ENCODE peak calls at places on chromosomes 12 and 14, in eight cellular contexts. P, F, R, O, U, H, J and G are unnamed samples.
A peak's percentile ranks its signal among the peaks of the same experiment; 100 is the strongest.

GRCh38 chr14:32724864-32725550 is 213.7 kb upstream of the NPAS3 start:
- DNase-seq in R (no peak), F (no peak), J (no peak), P (no peak), H (no peak), U (no peak), O (no peak), G (no peak)

GRCh38 chr12:87085286-87085685 is 829.1 kb upstream of the MGAT4C start:
- DNase-seq in R (no peak), F (no peak), O (no peak), U (no peak), J (no peak), P (no peak), H (no peak), G (no peak)

GRCh38 chr12:90816353-90817089 is 138.5 kb downstream of the CCER1 start:
- DNase-seq in P (no peak), O (no peak), F (no peak), H (no peak), J (no peak), R (no peak), U (no peak), G (no peak)

GRCh38 chr14:104321151-104322130 is 183.1 kb downstream of the KIF26A start:
- DNase-seq in J (no peak), P (no peak), O (peak; percentile 63), H (no peak), F (peak; percentile 7), U (no peak), R (peak; percentile 3), G (no peak)

GRCh38 chr12:82996168-82996812 is 309.6 kb downstream of the TMTC2 start:
- DNase-seq in R (peak; percentile 54), P (no peak), O (no peak), U (no peak), H (no peak), F (no peak), J (no peak), G (no peak)

GRCh38 chr14:30906752-30907658 is 32.6 kb downstream of the COCH start:
- DNase-seq in U (no peak), O (no peak), P (no peak), R (no peak), J (no peak), F (no peak), H (no peak), G (no peak)

GRCh38 chr12:72273499-72273837 is 1.3 kb downstream of the TRHDE start:
- DNase-seq in F (no peak), R (peak; percentile 47), H (no peak), U (no peak), O (peak; percentile 54), P (no peak), J (no peak), G (no peak)

GRCh38 chr14:93269341-93270068 is 62.4 kb downstream of the UBR7 start:
- DNase-seq in H (no peak), F (no peak), J (no peak), R (no peak), O (no peak), P (no peak), U (peak; percentile 55), G (no peak)

GRCh38 chr12:118984206-118984943 is 3.0 kb downstream of the SRRM4 start:
- DNase-seq in O (no peak), R (no peak), F (no peak), U (no peak), H (no peak), J (no peak), P (no peak), G (no peak)

GRCh38 chr14:87170179-87170578 is 822.8 kb downstream of the GALC start:
- DNase-seq in P (no peak), R (no peak), H (no peak), J (no peak), F (no peak), U (no peak), O (no peak), G (no peak)

GRCh38 chr12:21416611-21417121 is 20.8 kb upstream of the PYROXD1 start:
- DNase-seq in H (no peak), P (no peak), F (no peak), O (no peak), J (no peak), U (no peak), R (no peak), G (no peak)

GRCh38 chr14:68247867-68248266 is 428.3 kb downstream of the RAD51B start:
- DNase-seq in O (no peak), H (no peak), P (peak; percentile 37), R (peak; percentile 29), U (no peak), J (no peak), F (peak; percentile 70), G (no peak)
- H3K27ac ChIP-seq in O (peak overlapping the region; percentile 86), H (peak overlapping the region; percentile 81), P (peak overlapping the region; percentile 88), R (peak overlapping the region; percentile 83), U (peak overlapping the region; percentile 97), J (peak overlapping the region; percentile 86), F (peak overlapping the region; percentile 94), G (peak overlapping the region; percentile 84)

GRCh38 chr12:15688838-15689237 is 100.3 kb downstream of the EPS8 start:
- DNase-seq in F (no peak), H (no peak), O (no peak), J (no peak), R (no peak), U (no peak), P (no peak), G (no peak)
- H3K4me3 ChIP-seq in F (peak overlapping the region; percentile 0), H (peak overlapping the region; percentile 27), O (peak overlapping the region; percentile 2), J (no peak overlapping the region), R (no peak overlapping the region), U (no peak overlapping the region), P (no peak overlapping the region), G (no peak overlapping the region)

GRCh38 chr14:49870908-49871307 is 18.3 kb upstream of the NEMF start:
- DNase-seq in U (no peak), J (no peak), R (no peak), F (no peak), H (no peak), P (no peak), O (no peak), G (no peak)

GRCh38 chr14:49868720-49869114 is 16.1 kb upstream of the NEMF start:
- DNase-seq in R (no peak), O (no peak), U (no peak), F (no peak), P (no peak), H (no peak), J (no peak), G (no peak)

GRCh38 chr14:49865431-49865859 is 12.9 kb upstream of the NEMF start:
- DNase-seq in J (peak; percentile 89), U (peak; percentile 28), P (peak; percentile 68), O (peak; percentile 86), R (peak; percentile 85), H (peak; percentile 78), F (peak; percentile 71), G (no peak)

GRCh38 chr14:49863483-49864262 is 11.1 kb upstream of the NEMF start:
- DNase-seq in P (no peak), J (no peak), R (peak; percentile 27), F (peak; percentile 41), U (no peak), H (no peak), O (no peak), G (no peak)

DNA sequence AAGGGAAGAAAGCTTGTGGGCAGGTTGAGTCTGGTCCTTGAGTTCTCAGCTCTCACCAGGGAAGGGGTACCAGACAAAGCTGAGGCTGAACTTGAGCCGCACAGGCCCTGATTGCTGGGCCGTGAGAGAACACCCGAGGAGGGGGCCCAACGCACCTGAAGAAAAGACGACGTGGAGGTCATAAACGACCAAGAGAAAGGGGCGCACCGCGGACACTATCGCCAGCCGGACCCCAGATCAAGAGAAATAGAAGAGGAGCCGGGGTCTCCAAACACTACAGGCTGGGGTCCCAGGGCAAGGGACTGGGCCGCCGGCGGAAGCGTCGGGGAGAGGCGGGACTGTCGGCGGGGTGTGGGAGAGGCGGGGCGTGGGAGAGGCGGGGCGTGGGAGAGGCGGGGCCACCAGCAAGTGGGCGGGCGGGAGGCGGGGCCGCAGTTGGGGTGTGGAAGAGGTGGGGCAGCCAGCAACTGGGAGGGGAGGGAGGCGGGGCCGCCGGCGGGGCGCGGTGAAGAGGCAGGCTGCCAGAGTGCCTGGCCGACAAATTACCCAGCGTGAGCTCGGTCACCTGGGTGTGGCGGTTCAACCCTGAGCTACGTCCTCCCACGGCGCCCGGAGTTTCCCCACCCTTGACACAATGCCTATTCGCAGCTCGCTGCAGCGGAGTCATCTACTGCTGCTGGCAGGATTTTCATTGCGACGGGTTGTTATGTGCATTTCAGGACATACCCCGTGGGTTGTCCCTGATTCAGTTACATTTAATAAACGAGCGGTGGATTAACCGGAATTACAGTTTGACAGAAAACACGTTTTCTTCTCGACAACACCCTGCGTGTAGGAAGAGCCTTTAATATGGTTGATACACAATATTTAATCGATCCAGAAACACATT is 15.5 kb upstream of the NEMF start:
- DNase-seq in R (peak; percentile 97), P (peak; percentile 97), O (peak; percentile 97), U (peak; percentile 90), J (peak; percentile 99), H (peak; percentile 92), F (peak; percentile 96), G (peak; percentile 94)
- TF ChIP-seq POLR2A in R (peak; percentile 92), P (no peak), O (peak; percentile 68), U (peak; percentile 67), J (peak; percentile 96), H (peak; percentile 82), F (peak; percentile 68), G (peak; percentile 87)

DNA sequence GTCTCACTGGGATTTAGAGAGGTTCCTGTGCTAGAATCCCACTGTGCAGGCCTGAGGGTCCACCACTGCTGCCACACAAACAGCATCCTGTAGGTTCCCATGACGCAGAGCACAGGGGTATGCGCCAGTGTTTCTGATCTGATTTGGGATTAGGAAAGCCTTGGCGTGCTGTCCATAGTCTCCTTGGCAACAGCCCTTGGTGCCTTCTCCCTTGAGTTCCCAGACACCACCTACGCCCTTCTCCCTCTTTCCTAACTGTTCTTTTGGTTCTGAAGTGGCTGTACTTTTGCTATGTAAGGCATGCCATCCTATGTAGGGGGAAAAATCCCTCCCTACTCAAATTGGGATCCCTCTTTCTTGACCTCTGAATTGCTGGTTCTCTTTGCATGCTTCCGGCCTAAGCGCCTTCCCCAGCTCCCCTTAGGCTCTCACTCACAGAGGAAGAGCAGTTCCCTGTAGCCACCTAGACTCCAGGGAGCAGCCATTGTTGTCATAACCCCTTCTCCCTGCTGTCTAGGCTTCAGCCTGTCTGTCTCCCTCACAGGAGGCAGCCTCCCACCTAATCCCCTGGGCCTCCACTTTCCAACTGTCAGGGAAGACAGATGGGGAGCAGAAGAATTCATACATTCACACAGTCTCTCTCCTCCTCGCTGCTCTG is 14.8 kb upstream of the RIC8B start:
- DNase-seq in P (no peak), F (no peak), J (no peak), H (peak; percentile 35), O (no peak), R (no peak), U (no peak), G (no peak)
- H3K27ac ChIP-seq in P (no peak overlapping the region), F (no peak overlapping the region), J (peak overlapping the region; percentile 49), H (peak overlapping the region; percentile 81), O (no peak overlapping the region), R (no peak overlapping the region), U (no peak overlapping the region), G (no peak overlapping the region)